ENCODE peak calls at places on chromosomes 5 and 9, in ten cellular contexts. H, M, A, Q, R, V, Y, G, Z and C are unnamed samples.

GRCh38 chr9:96317335-96317980 is 15.5 kb upstream of the HSD17B3 start:
- DNase-seq in H (peak; percentile 73), M (peak; percentile 20), A (no peak), Q (peak; percentile 32), R (peak; percentile 55), V (peak; percentile 46), Y (peak; percentile 32), G (peak; percentile 25), Z (peak; percentile 57), C (no peak)

GRCh38 chr5:115322729-115323128 is 26.3 kb upstream of the CCDC112 start:
- DNase-seq in H (no peak), M (no peak), A (no peak), Q (no peak), R (no peak), V (no peak), Y (no peak), G (no peak), Z (no peak), C (no peak)

GRCh38 chr9:16133556-16134227 is 580.8 kb downstream of the CCDC171 start:
- DNase-seq in H (peak; percentile 90), M (no peak), A (peak; percentile 76), Q (peak; percentile 9), R (no peak), V (peak; percentile 28), Y (no peak), G (no peak), Z (peak; percentile 78), C (no peak)

GRCh38 chr9:112836394-112836793 is 54.3 kb downstream of the SLC46A2 start:
- DNase-seq in H (no peak), M (no peak), A (no peak), Q (no peak), R (no peak), V (no peak), Y (no peak), G (no peak), Z (no peak), C (no peak)

GRCh38 chr5:171431251-171431777 is 11.9 kb downstream of the FGF18 start:
- DNase-seq in H (no peak), M (no peak), A (no peak), Q (no peak), R (no peak), V (no peak), Y (no peak), G (no peak), Z (no peak), C (no peak)

GRCh38 chr5:123776761-123777160 is 264.8 kb downstream of the CSNK1G3 start:
- DNase-seq in H (no peak), M (no peak), A (no peak), Q (no peak), R (no peak), V (no peak), Y (no peak), G (no peak), Z (peak; percentile 85), C (no peak)

GRCh38 chr9:224540-225520 is 10.2 kb downstream of the DOCK8 start:
- DNase-seq in H (no peak), M (no peak), A (no peak), Q (no peak), R (no peak), V (no peak), Y (no peak), G (no peak), Z (peak; percentile 26), C (no peak)

GRCh38 chr5:159732220-159732619 is 184.1 kb upstream of the ADRA1B start:
- DNase-seq in H (no peak), M (no peak), A (no peak), Q (no peak), R (no peak), V (no peak), Y (no peak), G (no peak), Z (no peak), C (no peak)

GRCh38 chr5:78830647-78831046 is 154.5 kb downstream of the ARSB start:
- DNase-seq in H (no peak), M (no peak), A (no peak), Q (no peak), R (no peak), V (no peak), Y (no peak), G (no peak), Z (no peak), C (no peak)

GRCh38 chr5:149521739-149522373 is 29.4 kb downstream of the CSNK1A1 start:
- DNase-seq in H (no peak), M (no peak), A (no peak), Q (no peak), R (no peak), V (no peak), Y (no peak), G (no peak), Z (no peak), C (no peak)

GRCh38 chr5:149514512-149514911 is 36.7 kb downstream of the CSNK1A1 start:
- DNase-seq in H (no peak), M (no peak), A (no peak), Q (no peak), R (no peak), V (no peak), Y (no peak), G (no peak), Z (no peak), C (no peak)

GRCh38 chr5:149519624-149520023 is 31.6 kb downstream of the CSNK1A1 start:
- DNase-seq in H (no peak), M (no peak), A (no peak), Q (no peak), R (no peak), V (no peak), Y (no peak), G (no peak), Z (no peak), C (no peak)

DNA sequence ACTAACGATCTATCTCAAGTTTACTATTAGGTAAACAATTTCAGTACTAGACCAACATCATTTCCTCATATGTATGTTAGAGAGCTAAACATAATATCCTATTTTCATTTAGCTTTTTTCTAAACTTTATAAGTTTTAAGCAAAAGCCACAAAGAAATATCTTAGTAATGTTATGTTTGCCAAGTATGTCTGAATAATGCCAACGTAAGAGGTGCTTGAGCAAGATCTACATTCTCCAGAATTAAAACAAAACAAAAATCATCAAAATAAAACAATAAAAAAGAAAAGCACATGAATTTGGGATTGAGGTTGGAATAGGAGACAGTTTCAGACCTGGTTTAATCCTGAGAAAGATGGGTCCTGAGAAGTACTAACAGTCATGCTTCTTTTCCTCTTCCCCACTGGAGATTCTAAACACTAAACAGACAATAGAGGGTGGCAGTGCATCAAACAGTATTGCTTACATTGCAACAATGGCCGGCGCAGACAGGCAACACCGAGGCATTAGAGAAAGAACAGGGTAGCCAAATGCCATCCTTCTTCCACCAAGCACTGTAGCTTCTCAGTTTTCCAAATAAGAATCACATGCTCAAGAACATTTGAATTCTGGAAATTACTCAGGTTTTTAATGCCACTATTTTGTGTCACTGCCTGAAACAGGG is 33.6 kb downstream of the CSNK1A1 start:
- DNase-seq in H (peak; percentile 26), M (no peak), A (no peak), Q (peak; percentile 32), R (no peak), V (no peak), Y (no peak), G (no peak), Z (peak; percentile 68), C (no peak)
- H3K4me3 ChIP-seq in H (no peak overlapping the region), M (no peak overlapping the region), A (no peak overlapping the region), Q (no peak overlapping the region), R (no peak overlapping the region), V (peak overlapping the region; percentile 18), Y (no peak overlapping the region), G (no peak overlapping the region), Z (peak overlapping the region; percentile 43), C (no peak overlapping the region)

GRCh38 chr9:89352874-89353649 is 34.8 kb downstream of the SECISBP2 start:
- DNase-seq in H (no peak), M (no peak), A (no peak), Q (no peak), R (no peak), V (no peak), Y (no peak), G (no peak), Z (no peak), C (no peak)
- H3K27ac ChIP-seq in H (no peak overlapping the region), M (no peak overlapping the region), A (no peak overlapping the region), Q (peak overlapping the region; percentile 44), R (no peak overlapping the region), V (peak overlapping the region; percentile 69), Y (no peak overlapping the region), G (no peak overlapping the region), Z (no peak overlapping the region), C (no peak overlapping the region)

DNA sequence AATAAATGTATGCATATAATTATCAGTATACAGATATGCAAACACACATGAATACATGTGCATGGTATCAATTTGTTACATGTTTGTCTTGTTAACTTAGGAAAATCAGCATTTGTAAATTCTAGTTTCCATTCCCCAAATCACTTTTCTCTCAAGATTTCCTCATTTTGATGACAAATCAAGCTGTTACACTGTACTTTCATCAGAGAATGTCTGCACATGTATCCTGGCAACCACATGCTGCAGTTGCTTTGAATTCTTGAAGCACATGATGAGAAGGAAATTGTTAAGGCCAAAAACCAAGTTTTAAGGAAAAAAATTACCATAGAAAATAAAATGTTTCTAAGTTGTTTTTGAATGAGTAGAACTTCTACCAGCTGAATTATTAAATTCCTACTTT is 1834.5 kb downstream of the EFNA5 start:
- DNase-seq in H (no peak), M (no peak), A (no peak), Q (no peak), R (no peak), V (no peak), Y (no peak), G (no peak), Z (peak; percentile 74), C (no peak)
- H3K4me3 ChIP-seq in H (no peak overlapping the region), M (no peak overlapping the region), A (no peak overlapping the region), Q (no peak overlapping the region), R (no peak overlapping the region), V (no peak overlapping the region), Y (no peak overlapping the region), G (no peak overlapping the region), Z (no peak overlapping the region), C (no peak overlapping the region)

DNA sequence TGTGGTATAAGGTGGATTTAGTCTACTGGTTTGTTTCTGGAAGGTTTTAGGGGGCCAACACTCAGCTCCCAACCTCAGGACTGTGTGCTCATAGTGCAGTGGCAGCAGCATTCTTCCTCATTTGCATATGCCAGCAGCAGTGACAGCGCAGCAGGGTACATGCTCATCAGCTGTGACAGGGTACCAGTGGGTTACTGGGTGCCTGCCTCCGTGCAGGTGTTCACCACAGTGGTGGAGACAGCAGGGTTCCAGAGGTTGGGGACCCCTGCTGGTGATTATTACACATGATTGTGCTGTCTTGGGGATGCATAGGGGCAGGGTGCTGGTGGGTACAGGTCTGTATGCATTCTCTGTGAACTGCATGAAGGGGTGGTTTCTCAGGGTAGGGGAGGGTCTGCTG is 45.5 kb upstream of the IFNE start:
- DNase-seq in H (no peak), M (no peak), A (peak; percentile 19), Q (no peak), R (no peak), V (no peak), Y (no peak), G (no peak), Z (no peak), C (no peak)
- H3K27ac ChIP-seq in H (no peak overlapping the region), M (no peak overlapping the region), A (no peak overlapping the region), Q (no peak overlapping the region), R (no peak overlapping the region), V (no peak overlapping the region), Y (no peak overlapping the region), G (no peak overlapping the region), Z (no peak overlapping the region), C (no peak overlapping the region)